ENCODE peak calls at places on chromosomes 6 and 20, in ten cellular contexts. Z is fibroblast of pulmonary artery, F is cardiac fibroblast, I is IMR-90, V is heart left ventricle, X is brain microvascular endothelial cell, G is astrocyte, J is adipocyte, W is epithelial cell of esophagus, T is lung. E is an unnamed sample.

GRCh38 chr6:71181565-71181964 is 107.0 kb upstream of the OGFRL1 start:
- DNase-seq in Z (peak; percentile 91), F (peak; percentile 91), I (peak; percentile 87), V (no peak), X (peak; percentile 85), G (peak; percentile 91), J (peak; percentile 75), W (peak; percentile 95), T (no peak), E (no peak)

GRCh38 chr6:147075326-147075840 is 128.8 kb upstream of the STXBP5 start:
- DNase-seq in Z (no peak), F (no peak), I (no peak), V (no peak), X (no peak), G (no peak), J (no peak), W (no peak), T (no peak), E (no peak)

GRCh38 chr6:24613361-24614047 is 32.5 kb downstream of the KIAA0319 start:
- DNase-seq in Z (no peak), F (no peak), I (no peak), V (no peak), X (no peak), G (no peak), J (no peak), W (no peak), T (no peak), E (no peak)

GRCh38 chr6:87099472-87099871 is 4.6 kb upstream of the CGA start:
- DNase-seq in Z (no peak), F (no peak), I (no peak), V (no peak), X (no peak), G (no peak), J (no peak), W (no peak), T (no peak), E (no peak)

GRCh38 chr6:11710968-11711643 is 67.5 kb downstream of the ADTRP start:
- DNase-seq in Z (no peak), F (no peak), I (no peak), V (no peak), X (no peak), G (peak; percentile 38), J (peak; percentile 43), W (peak; percentile 2), T (no peak), E (no peak)

GRCh38 chr20:10381477-10381876 is 52.5 kb downstream of the MKKS start:
- DNase-seq in Z (no peak), F (peak; percentile 27), I (no peak), V (no peak), X (no peak), G (no peak), J (no peak), W (no peak), T (no peak), E (no peak)

GRCh38 chr6:24959333-24959732 is 23.6 kb upstream of the RIPOR2 start:
- DNase-seq in Z (no peak), F (no peak), I (no peak), V (no peak), X (no peak), G (no peak), J (no peak), W (no peak), T (no peak), E (no peak)

GRCh38 chr20:5970381-5970780 is 19.9 kb downstream of the MCM8 start:
- DNase-seq in Z (no peak), F (no peak), I (no peak), V (no peak), X (no peak), G (no peak), J (no peak), W (no peak), T (no peak), E (no peak)

GRCh38 chr6:25279748-25280616 is 808 bp downstream of the CARMIL1 start:
- DNase-seq in Z (no peak), F (no peak), I (no peak), V (peak; percentile 36), X (no peak), G (no peak), J (no peak), W (peak; percentile 51), T (no peak), E (no peak)

GRCh38 chr6:170210651-170211403 is 80.1 kb downstream of the DLL1 start:
- DNase-seq in Z (no peak), F (no peak), I (no peak), V (no peak), X (no peak), G (no peak), J (no peak), W (no peak), T (peak; percentile 15), E (no peak)

GRCh38 chr6:101630956-101631355 is 237.4 kb downstream of the GRIK2 start:
- DNase-seq in Z (no peak), F (no peak), I (no peak), V (no peak), X (no peak), G (no peak), J (no peak), W (no peak), T (no peak), E (no peak)

GRCh38 chr6:4180653-4181255 is 45.4 kb upstream of the ECI2 start:
- DNase-seq in Z (peak; percentile 53), F (peak; percentile 66), I (peak; percentile 63), V (no peak), X (no peak), G (peak; percentile 32), J (no peak), W (peak; percentile 21), T (peak; percentile 27), E (no peak)

GRCh38 chr6:167118839-167119238 is 4.1 kb upstream of the CCR6 start:
- DNase-seq in Z (no peak), F (no peak), I (no peak), V (no peak), X (no peak), G (no peak), J (no peak), W (no peak), T (no peak), E (no peak)
- H3K4me3 ChIP-seq in Z (no peak overlapping the region), F (no peak overlapping the region), I (no peak overlapping the region), V (no peak overlapping the region), X (no peak overlapping the region), G (no peak overlapping the region), J (no peak overlapping the region), W (no peak overlapping the region), T (no peak overlapping the region), E (no peak overlapping the region)

DNA sequence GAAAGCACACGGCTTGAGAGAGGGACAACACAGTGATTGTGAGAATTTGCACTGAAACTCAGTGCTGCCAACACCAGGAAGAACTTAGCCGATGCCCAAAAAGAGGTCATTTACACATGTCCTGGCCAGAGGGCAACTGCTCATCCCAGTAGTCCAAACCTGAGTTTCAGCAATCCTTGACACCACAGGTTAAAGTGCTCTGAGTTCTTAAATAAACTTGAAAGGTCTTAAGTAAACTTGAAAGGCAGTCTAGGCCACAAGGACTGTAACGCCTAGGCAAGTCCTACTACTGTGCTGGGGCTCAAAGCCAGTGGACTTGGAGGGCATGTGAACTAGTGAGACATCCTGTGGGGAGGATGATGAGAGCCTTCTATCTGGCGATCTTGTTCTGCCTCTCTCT is 14.1 kb downstream of the SNX14 start:
- DNase-seq in Z (no peak), F (no peak), I (no peak), V (no peak), X (no peak), G (no peak), J (no peak), W (no peak), T (no peak), E (no peak)
- H3K4me3 ChIP-seq in Z (no peak overlapping the region), F (no peak overlapping the region), I (no peak overlapping the region), V (no peak overlapping the region), X (no peak overlapping the region), G (no peak overlapping the region), J (no peak overlapping the region), W (no peak overlapping the region), T (peak overlapping the region; percentile 16), E (no peak overlapping the region)

GRCh38 chr6:41705996-41706835 is 29.2 kb downstream of the TFEB start:
- DNase-seq in Z (peak; percentile 57), F (peak; percentile 74), I (peak; percentile 68), V (peak; percentile 90), X (peak; percentile 56), G (peak; percentile 61), J (peak; percentile 86), W (peak; percentile 73), T (peak; percentile 79), E (peak; percentile 95)
- H3K4me3 ChIP-seq in Z (no peak overlapping the region), F (no peak overlapping the region), I (no peak overlapping the region), V (no peak overlapping the region), X (no peak overlapping the region), G (no peak overlapping the region), J (no peak overlapping the region), W (no peak overlapping the region), T (no peak overlapping the region), E (no peak overlapping the region)

GRCh38 chr20:38165966-38166706 is 1.1 kb upstream of the TGM2 start:
- DNase-seq in Z (peak; percentile 56), F (peak; percentile 46), I (peak; percentile 35), V (no peak), X (no peak), G (no peak), J (peak; percentile 56), W (peak; percentile 72), T (no peak), E (no peak)

GRCh38 chr20:38164069-38164468 is 1.0 kb downstream of the TGM2 start:
- DNase-seq in Z (no peak), F (no peak), I (no peak), V (no peak), X (no peak), G (no peak), J (no peak), W (no peak), T (no peak), E (no peak)

GRCh38 chr20:38164624-38165088 is 414 bp downstream of the TGM2 start:
- DNase-seq in Z (no peak), F (no peak), I (no peak), V (no peak), X (no peak), G (no peak), J (no peak), W (no peak), T (no peak), E (no peak)

GRCh38 chr20:38166707-38167233 is 1.7 kb upstream of the TGM2 start:
- DNase-seq in Z (no peak), F (no peak), I (no peak), V (no peak), X (no peak), G (no peak), J (no peak), W (no peak), T (no peak), E (no peak)

DNA sequence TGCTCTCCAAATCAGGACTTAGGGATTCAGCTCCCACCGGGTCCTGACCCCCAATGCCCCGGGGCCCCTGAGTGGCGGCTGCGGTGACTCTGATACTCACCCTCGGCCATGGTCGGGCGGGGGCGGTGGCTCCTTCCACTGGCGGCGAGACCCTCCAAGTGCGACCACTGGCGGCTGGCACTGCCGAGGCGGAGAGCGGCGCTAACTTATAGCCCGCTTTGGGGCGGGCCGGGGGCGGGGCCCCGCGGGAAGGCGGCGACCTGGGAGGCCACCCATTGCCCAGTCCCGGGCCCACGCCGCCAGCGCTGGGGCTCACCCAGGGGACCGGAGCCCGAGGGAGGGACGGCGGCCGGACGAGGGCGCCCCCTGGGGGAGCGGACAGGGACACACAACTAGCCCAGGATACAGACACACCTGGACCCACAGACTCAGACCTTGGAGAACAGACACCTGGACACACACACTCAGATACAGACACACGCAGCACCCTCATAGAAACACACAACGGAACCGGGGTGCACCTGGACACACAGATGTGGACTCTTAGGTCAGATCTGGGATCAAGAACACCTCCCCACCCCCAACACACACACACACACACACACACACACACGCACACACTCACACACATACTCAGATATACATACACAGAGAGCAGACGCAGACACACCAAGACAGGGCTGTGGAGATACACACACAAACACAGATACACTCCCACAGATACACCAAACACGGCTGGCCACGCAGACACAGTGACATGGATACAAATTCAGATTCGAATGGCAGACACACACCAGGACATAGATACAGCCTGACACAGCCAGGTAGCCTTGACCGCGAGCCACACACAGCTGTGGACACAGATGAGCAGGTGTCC is at the start of gene TGM2:
- DNase-seq in Z (peak; percentile 82), F (peak; percentile 68), I (peak; percentile 69), V (peak; percentile 91), X (peak; percentile 46), G (no peak), J (peak; percentile 93), W (peak; percentile 67), T (peak; percentile 81), E (peak; percentile 94)
- H3K4me3 ChIP-seq in Z (peak within 1 kb of the TSS; percentile 63), F (peak within 1 kb of the TSS; percentile 55), I (peak within 1 kb of the TSS; percentile 50), V (peak within 1 kb of the TSS; percentile 66), X (peak within 1 kb of the TSS; percentile 76), G (peak within 1 kb of the TSS; percentile 56), J (peak within 1 kb of the TSS; percentile 39), W (no peak within 1 kb of the TSS), T (peak within 1 kb of the TSS; percentile 70), E (peak within 1 kb of the TSS; percentile 44)

E was measured in spleen.